ENCODE peak calls at places on chromosomes 1 and 21, in ten cellular contexts. I is psoas muscle; M is H4; C is PC-3; Z is substantia nigra; K is choroid plexus epithelial cell; L is stimulated activated CD4-positive, alpha-beta T cell treated with anti-CD3 and anti-CD28 coated beads, Interleukin-2, amount 100 ng/mL, for 48 hours; X is left ventricle myocardium superior; A is cardiac fibroblast; Y is activated T-helper 1 cell treated with anti-CD3 and anti-CD28 coated beads, Interleukin-12 subunit alpha, Interleukin-12 subunit beta, Interleukin-2, Interleukin-4 antibody, amounts not matched to agents 30 ng/mL and 10 ng/mL and 1 ng/mL, durations not matched to agents 14 hours and 24 hours and 36 hours. N is an unnamed sample.

GRCh38 chr1:230550428-230550827 is 91.9 kb upstream of the COG2 start:
- DNase-seq in I (no peak), M (no peak), C (peak), Z (no peak), K (no peak), L (no peak), X (no peak), A (peak), Y (no peak), N (peak)

GRCh38 chr1:160115545-160116276 is at the start of gene ATP1A2:
- DNase-seq in I (peak), M (no peak), C (no peak), Z (no peak), K (no peak), L (no peak), X (peak), A (no peak), Y (no peak), N (no peak)

GRCh38 chr1:176241385-176242015 is 34.4 kb upstream of the COP1 start:
- DNase-seq in I (no peak), M (peak), C (peak), Z (no peak), K (peak), L (no peak), X (no peak), A (peak), Y (no peak), N (peak)

GRCh38 chr1:27527223-27527856 is 37.4 kb upstream of the WASF2 start:
- DNase-seq in I (peak), M (no peak), C (no peak), Z (no peak), K (peak), L (no peak), X (peak), A (no peak), Y (no peak), N (no peak)

GRCh38 chr1:35560256-35561225 is 2.9 kb downstream of the NCDN start:
- DNase-seq in I (peak), M (no peak), C (no peak), Z (peak), K (no peak), L (no peak), X (peak), A (no peak), Y (no peak), N (no peak)

GRCh38 chr1:8040586-8040985 is 14.5 kb upstream of the ERRFI1 start:
- DNase-seq in I (peak), M (peak), C (peak), Z (no peak), K (peak), L (no peak), X (peak), A (peak), Y (no peak), N (peak)

GRCh38 chr1:201650608-201650933 is 111.6 kb downstream of the NAV1 start:
- DNase-seq in I (no peak), M (no peak), C (no peak), Z (no peak), K (no peak), L (no peak), X (no peak), A (no peak), Y (no peak), N (no peak)

GRCh38 chr1:39973503-39974135 is 18.7 kb downstream of the MFSD2A start:
- DNase-seq in I (peak), M (peak), C (peak), Z (peak), K (peak), L (peak), X (peak), A (peak), Y (peak), N (peak)

GRCh38 chr1:197691816-197692215 is 83.5 kb downstream of the DENND1B start:
- DNase-seq in I (no peak), M (no peak), C (no peak), Z (no peak), K (no peak), L (no peak), X (no peak), A (no peak), Y (no peak), N (no peak)

GRCh38 chr1:11046625-11047365 is at the start of gene MASP2:
- DNase-seq in I (no peak), M (no peak), C (no peak), Z (no peak), K (no peak), L (no peak), X (no peak), A (no peak), Y (no peak), N (no peak)

GRCh38 chr1:195158091-195158490 is 1450.1 kb downstream of the KCNT2 start:
- DNase-seq in I (no peak), M (no peak), C (no peak), Z (no peak), K (no peak), L (no peak), X (no peak), A (no peak), Y (no peak), N (no peak)

GRCh38 chr1:153933955-153934354 is 11.2 kb upstream of the GATAD2B start:
- DNase-seq in I (no peak), M (no peak), C (no peak), Z (no peak), K (no peak), L (no peak), X (no peak), A (no peak), Y (no peak), N (no peak)

GRCh38 chr21:42629856-42630410 is 23.5 kb upstream of the PDE9A start:
- DNase-seq in I (no peak), M (no peak), C (no peak), Z (no peak), K (no peak), L (no peak), X (no peak), A (no peak), Y (no peak), N (no peak)

GRCh38 chr1:27106561-27107323 is 48.2 kb downstream of the SLC9A1 start:
- DNase-seq in I (no peak), M (no peak), C (no peak), Z (no peak), K (no peak), L (no peak), X (no peak), A (no peak), Y (no peak), N (no peak)

GRCh38 chr1:44025816-44026215 is 5.4 kb downstream of the SLC6A9 start:
- DNase-seq in I (peak), M (no peak), C (peak), Z (no peak), K (no peak), L (no peak), X (peak), A (no peak), Y (no peak), N (no peak)

GRCh38 chr1:245990315-245991022 is 516.6 kb downstream of the SMYD3 start:
- DNase-seq in I (no peak), M (no peak), C (no peak), Z (no peak), K (no peak), L (no peak), X (no peak), A (no peak), Y (no peak), N (no peak)